ENCODE peak calls at places on chromosomes 2 and 18, in five cellular contexts. Q is amniotic stem cell; S is tibial artery; K is DMS 273 treated with DMSO at 0.1 percent for 48 hours; J is stimulated activated CD4-positive, alpha-beta T cell treated with anti-CD3 and anti-CD28 coated beads, Interleukin-12 subunit alpha, Interleukin-12 subunit beta, amount 100 ng/mL, for 48 hours. U is an unnamed sample.

GRCh38 chr18:58337285-58337684 is 291.6 kb downstream of the ALPK2 start:
- DNase-seq in K (no peak), Q (no peak), S (no peak), J (no peak), U (no peak)

GRCh38 chr2:29774624-29775023 is 146.8 kb downstream of the ALK start:
- DNase-seq in J (no peak), S (no peak), K (no peak), Q (no peak), U (no peak)

GRCh38 chr2:52456759-52457377 is 1310.7 kb upstream of the CHAC2 start:
- DNase-seq in J (no peak), K (no peak), Q (no peak), S (no peak), U (no peak)

GRCh38 chr18:8081872-8082553 is 514.9 kb downstream of the PTPRM start:
- DNase-seq in J (no peak), S (no peak), Q (no peak), K (no peak), U (no peak)

GRCh38 chr2:185147361-185147760 is 549.0 kb downstream of the ZNF804A start:
- DNase-seq in J (no peak), Q (no peak), K (no peak), S (no peak), U (no peak)

GRCh38 chr2:224723606-224724217 is 7.5 kb upstream of the CCDC195 start:
- DNase-seq in K (no peak), S (no peak), J (no peak), Q (no peak), U (no peak)

GRCh38 chr2:13681936-13682335 is 950.6 kb upstream of the LRATD1 start:
- DNase-seq in S (no peak), Q (no peak), J (no peak), K (no peak), U (no peak)

GRCh38 chr2:17621781-17622180 is 81.3 kb downstream of the VSNL1 start:
- DNase-seq in S (no peak), K (no peak), J (no peak), Q (no peak), U (no peak)

GRCh38 chr18:46581648-46582047 is 75.4 kb downstream of the LOXHD1 start:
- DNase-seq in J (no peak), K (no peak), Q (no peak), S (no peak), U (no peak)

GRCh38 chr18:11785444-11786055 is 65.7 kb upstream of the CHMP1B start:
- DNase-seq in J (no peak), K (no peak), S (no peak), Q (no peak), U (no peak)

GRCh38 chr2:229610871-229611270 is 103.5 kb downstream of the DNER start:
- DNase-seq in Q (no peak), K (no peak), S (no peak), J (no peak), U (no peak)

GRCh38 chr2:167785606-167786005 is 461.8 kb downstream of the STK39 start:
- DNase-seq in S (no peak), Q (no peak), J (no peak), K (no peak), U (no peak)

GRCh38 chr18:47561316-47561715 is 309.9 kb upstream of the SKOR2 start:
- DNase-seq in J (no peak), S (no peak), Q (no peak), K (no peak), U (no peak)

GRCh38 chr2:199463000-199463692 is 5.4 kb upstream of the SATB2 start:
- DNase-seq in J (peak), Q (peak), S (no peak), K (no peak), U (peak)

GRCh38 chr2:25098558-25099486 is 56.9 kb downstream of the EFR3B start:
- DNase-seq in Q (no peak), J (no peak), K (no peak), S (peak), U (no peak)

GRCh38 chr18:80253871-80254492 is 6.7 kb upstream of the PARD6G start:
- DNase-seq in J (peak), K (no peak), S (no peak), Q (no peak), U (no peak)

GRCh38 chr2:242031481-242032019 is 162.0 kb downstream of the RTP5 start:
- DNase-seq in Q (peak), J (peak), S (no peak), K (no peak), U (peak)

GRCh38 chr2:65331361-65331760 is 101.0 kb downstream of the SPRED2 start:
- DNase-seq in K (no peak), Q (no peak), S (no peak), J (no peak), U (no peak)